ENCODE peak calls at places on chromosomes 2 and 18, in seven cellular contexts. X, L, S, Y, G, I and Z are unnamed samples.

GRCh38 chr2:221807706-221808105 is 235.6 kb upstream of the EPHA4 start:
- DNase-seq in X (no peak), L (no peak), S (no peak), Y (no peak), G (no peak), I (no peak), Z (no peak)

GRCh38 chr2:204738721-204739120 is 193.4 kb downstream of the PARD3B start:
- DNase-seq in X (no peak), L (no peak), S (no peak), Y (peak), G (no peak), I (no peak), Z (no peak)

GRCh38 chr2:201883559-201883958 is 77.2 kb downstream of the CDK15 start:
- DNase-seq in X (no peak), L (no peak), S (no peak), Y (no peak), G (no peak), I (no peak), Z (no peak)

GRCh38 chr18:41763361-41763760 is 191.7 kb upstream of the PIK3C3 start:
- DNase-seq in X (no peak), L (no peak), S (no peak), Y (no peak), G (no peak), I (no peak), Z (no peak)

GRCh38 chr18:51250006-51250405 is 52.5 kb upstream of the MEX3C start:
- DNase-seq in X (no peak), L (no peak), S (no peak), Y (no peak), G (no peak), I (no peak), Z (no peak)

GRCh38 chr18:49839012-49839411 is 25.7 kb upstream of the ACAA2 start:
- DNase-seq in X (no peak), L (peak), S (no peak), Y (peak), G (no peak), I (no peak), Z (no peak)

GRCh38 chr2:238120463-238121298 is 17.8 kb upstream of the KLHL30 start:
- DNase-seq in X (peak), L (peak), S (no peak), Y (no peak), G (no peak), I (no peak), Z (peak)

GRCh38 chr18:58302811-58303210 is 258.8 kb downstream of the NEDD4L start:
- DNase-seq in X (no peak), L (no peak), S (no peak), Y (no peak), G (no peak), I (no peak), Z (no peak)

GRCh38 chr2:134173338-134174016 is 80.4 kb upstream of the MGAT5 start:
- DNase-seq in X (no peak), L (no peak), S (no peak), Y (peak), G (no peak), I (no peak), Z (no peak)

GRCh38 chr2:146981921-146982320 is 862.9 kb upstream of the ACVR2A start:
- DNase-seq in X (no peak), L (no peak), S (no peak), Y (no peak), G (no peak), I (no peak), Z (no peak)

GRCh38 chr18:332721-333513 is 65.1 kb upstream of the THOC1 start:
- DNase-seq in X (no peak), L (no peak), S (no peak), Y (no peak), G (no peak), I (no peak), Z (no peak)

GRCh38 chr18:68797901-68798300 is at the start of gene CCDC102B:
- DNase-seq in X (no peak), L (no peak), S (peak), Y (no peak), G (no peak), I (no peak), Z (no peak)

GRCh38 chr2:278312-278932 is 9.5 kb downstream of the ALKAL2 start:
- DNase-seq in X (no peak), L (no peak), S (no peak), Y (no peak), G (no peak), I (no peak), Z (no peak)

GRCh38 chr2:43168016-43168369 is 58.4 kb downstream of the ZFP36L2 start:
- DNase-seq in X (no peak), L (no peak), S (no peak), Y (no peak), G (no peak), I (no peak), Z (no peak)

GRCh38 chr2:43171789-43172188 is 54.6 kb downstream of the ZFP36L2 start:
- DNase-seq in X (no peak), L (peak), S (peak), Y (no peak), G (peak), I (no peak), Z (no peak)

GRCh38 chr2:43169091-43169936 is 57.1 kb downstream of the ZFP36L2 start:
- DNase-seq in X (no peak), L (peak), S (no peak), Y (peak), G (peak), I (peak), Z (no peak)

GRCh38 chr2:43170733-43171101 is 55.7 kb downstream of the ZFP36L2 start:
- DNase-seq in X (no peak), L (peak), S (no peak), Y (no peak), G (no peak), I (no peak), Z (no peak)

GRCh38 chr2:43169987-43170732 is 56.2 kb downstream of the ZFP36L2 start:
- DNase-seq in X (peak), L (peak), S (peak), Y (no peak), G (peak), I (peak), Z (no peak)
- TF ChIP-seq CTCF in X (peak), L (peak), S (peak), Y (peak), G (peak), I (peak), Z (peak)

DNA sequence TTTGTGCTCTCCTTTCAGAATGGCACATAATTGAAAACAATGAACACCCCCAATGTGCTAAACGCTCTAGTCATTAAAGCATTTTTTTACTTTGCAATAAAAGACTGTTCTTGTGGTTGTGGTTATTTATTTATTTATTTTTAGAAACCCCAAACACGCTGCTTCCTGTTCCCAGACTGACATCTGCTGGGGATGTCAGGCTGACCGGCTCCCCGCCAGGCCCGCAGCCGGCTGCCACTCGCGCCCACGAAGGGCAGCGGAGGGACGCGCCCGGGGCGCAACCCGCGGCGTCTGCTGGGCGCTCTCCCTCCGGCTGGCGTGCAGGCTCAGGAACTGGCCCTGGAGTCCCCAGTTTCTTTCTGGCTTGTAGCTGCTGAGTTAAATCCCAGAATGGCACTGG is 83.1 kb upstream of the SP3 start:
- DNase-seq in X (no peak), L (no peak), S (peak), Y (no peak), G (no peak), I (no peak), Z (no peak)
- TF ChIP-seq CTCF in X (no peak), L (no peak), S (no peak), Y (no peak), G (no peak), I (no peak), Z (no peak)

GRCh38 chr2:95390272-95390880 is 12.1 kb upstream of the FAHD2A start:
- DNase-seq in X (peak), L (no peak), S (no peak), Y (no peak), G (no peak), I (no peak), Z (no peak)

GRCh38 chr2:95389256-95390119 is 13.0 kb upstream of the FAHD2A start:
- DNase-seq in X (no peak), L (no peak), S (peak), Y (peak), G (peak), I (peak), Z (peak)

GRCh38 chr2:95387358-95387757 is 15.2 kb upstream of the FAHD2A start:
- DNase-seq in X (no peak), L (no peak), S (no peak), Y (no peak), G (no peak), I (no peak), Z (no peak)

GRCh38 chr2:95388091-95388692 is 14.3 kb upstream of the FAHD2A start:
- DNase-seq in X (no peak), L (no peak), S (no peak), Y (no peak), G (no peak), I (no peak), Z (no peak)

GRCh38 chr2:95388878-95389255 is 13.6 kb upstream of the FAHD2A start:
- DNase-seq in X (no peak), L (no peak), S (no peak), Y (no peak), G (no peak), I (no peak), Z (no peak)
- TF ChIP-seq CTCF in X (no peak), L (no peak), S (no peak), Y (no peak), G (no peak), I (no peak), Z (no peak)

GRCh38 chr18:11165952-11166351 is 16.6 kb upstream of the PIEZO2 start:
- DNase-seq in X (no peak), L (no peak), S (no peak), Y (no peak), G (no peak), I (no peak), Z (no peak)
- TF ChIP-seq CTCF in X (no peak), L (no peak), S (no peak), Y (no peak), G (no peak), I (no peak), Z (no peak)

GRCh38 chr18:6219116-6219717 is 195.5 kb downstream of the L3MBTL4 start:
- DNase-seq in X (no peak), L (no peak), S (peak), Y (no peak), G (peak), I (no peak), Z (no peak)
- TF ChIP-seq CTCF in X (peak), L (peak), S (peak), Y (no peak), G (peak), I (peak), Z (peak)

GRCh38 chr18:9474983-9475642 is at the start of gene RALBP1:
- DNase-seq in X (peak), L (peak), S (peak), Y (peak), G (peak), I (peak), Z (peak)
- TF ChIP-seq CTCF in X (no peak), L (no peak), S (peak), Y (no peak), G (peak), I (peak), Z (no peak)

GRCh38 chr2:37340637-37341036 is 3.8 kb upstream of the QPCT start:
- DNase-seq in X (no peak), L (no peak), S (no peak), Y (no peak), G (no peak), I (no peak), Z (no peak)

GRCh38 chr2:37344453-37345361 is at the start of gene QPCT:
- DNase-seq in X (peak), L (no peak), S (peak), Y (peak), G (peak), I (peak), Z (no peak)

GRCh38 chr2:37348155-37348554 is 3.7 kb downstream of the QPCT start:
- DNase-seq in X (no peak), L (no peak), S (no peak), Y (no peak), G (no peak), I (no peak), Z (no peak)

GRCh38 chr2:37342636-37343211 is 1.7 kb upstream of the QPCT start:
- DNase-seq in X (no peak), L (no peak), S (peak), Y (no peak), G (no peak), I (no peak), Z (no peak)

DNA sequence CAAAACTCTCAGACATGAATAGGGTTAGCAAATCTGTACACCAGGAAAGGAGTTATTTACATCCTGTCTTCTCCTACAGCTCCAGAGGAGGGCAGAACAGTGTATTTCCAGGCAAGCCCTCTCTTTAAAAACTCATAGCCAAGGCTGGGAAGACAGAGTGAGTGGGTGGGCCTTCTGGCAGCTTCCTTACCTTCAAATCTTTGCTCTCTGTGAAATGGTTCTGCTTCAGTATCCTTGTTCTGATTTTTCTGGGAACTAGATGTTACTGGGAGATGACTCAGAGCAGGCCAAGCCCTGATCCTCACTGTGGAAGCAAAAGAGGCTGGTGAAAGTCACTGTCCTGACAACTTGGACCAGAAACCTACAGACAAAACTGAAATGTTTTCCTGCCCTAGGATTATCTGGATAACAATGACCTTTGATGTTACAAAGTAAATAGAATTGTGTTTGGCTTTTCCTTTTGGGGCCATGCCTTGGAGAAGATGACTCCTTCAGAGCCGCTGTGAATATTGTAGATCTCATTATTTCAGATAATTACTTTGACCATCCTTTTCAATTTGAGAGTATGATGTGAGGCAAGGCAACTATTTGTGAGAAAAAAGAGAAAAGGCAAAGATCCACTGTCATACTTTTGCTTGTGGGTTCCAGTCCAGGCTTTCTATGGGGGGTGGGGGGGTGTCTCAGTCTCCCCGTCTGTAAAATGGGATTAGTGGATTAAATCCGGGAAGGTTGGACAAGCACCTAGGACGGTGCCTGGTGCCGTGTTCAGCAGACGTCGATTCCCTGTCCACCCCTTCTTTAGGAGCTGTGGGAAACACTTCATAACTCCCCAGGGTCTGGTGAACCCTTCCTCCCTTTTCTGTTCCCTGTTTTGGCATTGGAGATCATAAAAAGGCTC is 644 bp upstream of the QPCT start:
- DNase-seq in X (no peak), L (no peak), S (peak), Y (peak), G (no peak), I (no peak), Z (no peak)
- TF ChIP-seq CTCF in X (no peak), L (peak), S (peak), Y (peak), G (no peak), I (peak), Z (no peak)

DNA sequence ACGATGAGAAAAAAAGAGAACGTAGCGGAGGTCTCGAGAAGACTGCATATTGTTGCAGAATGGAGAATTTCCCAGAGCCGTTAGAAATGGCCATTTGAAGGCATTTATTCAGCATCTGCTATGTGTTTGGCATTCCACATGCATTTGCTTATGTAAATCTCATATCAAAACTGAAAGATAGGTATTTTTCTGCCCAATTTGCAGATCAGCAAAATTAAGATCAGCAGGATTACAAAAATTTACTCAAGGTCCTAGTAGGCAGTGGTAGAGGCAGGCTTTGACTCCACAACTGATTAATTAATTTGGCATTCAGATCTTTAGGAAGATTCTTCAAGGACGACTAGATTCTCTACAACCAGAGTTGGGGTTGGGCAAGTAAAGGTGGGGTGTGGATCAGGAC is 1.8 kb upstream of the E2F6 start:
- DNase-seq in X (no peak), L (no peak), S (no peak), Y (no peak), G (no peak), I (no peak), Z (no peak)
- TF ChIP-seq CTCF in X (no peak), L (no peak), S (no peak), Y (no peak), G (no peak), I (no peak), Z (no peak)